ENCODE peak calls at places on chromosomes 6 and 20, in four cellular contexts. U is upper lobe of right lung, Y is cardiac muscle cell, Z is endothelial cell of umbilical vein. N is an unnamed sample.

GRCh38 chr6:33207569-33208088 is 671 bp upstream of the RING1 start:
- DNase-seq in U (peak), Y (peak), Z (peak), N (no peak)

GRCh38 chr20:24912397-24913075 is 36.5 kb upstream of the CST7 start:
- DNase-seq in U (no peak), Y (no peak), Z (no peak), N (no peak)

GRCh38 chr20:51594206-51594998 is 51.9 kb upstream of the NFATC2 start:
- DNase-seq in U (no peak), Y (no peak), Z (no peak), N (no peak)

GRCh38 chr20:51172558-51173428 is 149.9 kb upstream of the KCNG1 start:
- DNase-seq in U (no peak), Y (no peak), Z (no peak), N (no peak)

GRCh38 chr20:50442526-50442925 is 67.7 kb upstream of the PTPN1 start:
- DNase-seq in U (no peak), Y (no peak), Z (no peak), N (no peak)

GRCh38 chr20:16701296-16701695 is 28.5 kb upstream of the SNRPB2 start:
- DNase-seq in U (no peak), Y (peak), Z (peak), N (no peak)

GRCh38 chr20:10239954-10240353 is 21.3 kb downstream of the SNAP25 start:
- DNase-seq in U (peak), Y (peak), Z (peak), N (no peak)

GRCh38 chr6:118787746-118788419 is 106.1 kb upstream of the ASF1A start:
- DNase-seq in U (no peak), Y (no peak), Z (peak), N (no peak)

DNA sequence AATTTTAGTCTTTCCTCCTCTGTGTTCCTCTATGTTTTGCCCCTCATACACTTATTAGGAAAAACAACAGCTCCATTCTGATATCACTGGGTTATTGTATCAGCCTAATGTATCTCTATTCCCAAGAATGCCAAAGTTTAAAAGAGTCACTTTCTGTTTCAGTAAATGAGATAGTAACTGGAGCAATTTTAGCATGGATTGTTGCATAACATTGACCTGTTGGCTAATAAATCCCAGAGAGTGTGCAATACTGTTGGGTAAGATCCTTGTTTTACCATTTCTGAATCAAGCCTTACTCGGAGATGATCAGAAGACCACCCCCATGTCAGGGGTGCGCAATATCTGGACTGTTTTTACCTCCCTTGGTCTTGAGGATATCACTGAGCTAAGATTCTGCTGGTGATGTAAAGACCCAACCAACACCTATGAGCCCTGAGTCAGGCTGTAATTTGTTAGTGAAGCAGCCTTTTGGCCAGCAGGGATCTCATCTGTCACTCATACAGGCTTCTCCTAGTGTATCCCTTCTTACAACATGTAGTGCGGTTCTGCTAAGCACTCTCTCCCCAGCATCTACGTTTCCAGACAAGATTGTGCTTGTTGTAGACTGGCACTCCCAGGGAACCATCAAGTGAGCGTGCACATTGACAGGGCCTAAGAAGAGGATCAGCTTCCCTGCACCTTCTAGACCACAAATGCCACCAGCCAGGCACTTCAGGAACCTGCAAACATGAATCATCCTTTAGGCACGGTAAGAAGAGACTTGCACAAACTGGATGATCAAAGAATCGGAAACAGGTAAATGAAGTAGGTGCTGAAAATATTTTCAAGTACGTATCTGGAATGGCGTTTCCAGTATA is 11.5 kb upstream of the IPCEF1 start:
- DNase-seq in U (no peak), Y (no peak), Z (no peak), N (no peak)
- TF ChIP-seq CTCF in U (no peak), Y (no peak), Z (no peak), N (no peak)

DNA sequence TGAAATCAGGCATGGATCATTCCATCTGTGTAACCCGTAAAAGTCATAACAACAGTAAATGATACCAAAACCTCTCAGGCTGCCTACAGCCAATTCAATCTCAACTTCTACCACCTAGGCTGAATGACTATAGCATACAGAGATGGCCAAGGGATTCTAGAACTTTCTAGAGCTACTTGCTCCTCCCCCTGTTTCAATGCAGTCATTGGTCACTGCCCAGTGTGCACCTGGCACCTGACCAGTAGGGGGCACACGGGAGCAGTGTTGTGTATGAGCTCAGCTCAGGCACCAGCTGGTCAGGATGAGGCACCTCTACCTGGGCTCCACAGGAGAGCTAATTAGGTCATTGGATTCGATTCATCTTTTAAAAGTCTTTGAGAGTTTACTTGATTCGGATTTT is 86.2 kb downstream of the PLEKHG1 start:
- DNase-seq in U (peak), Y (no peak), Z (peak), N (no peak)
- TF ChIP-seq CTCF in U (peak), Y (peak), Z (peak), N (peak)

GRCh38 chr6:31530659-31531058 is 1.9 kb downstream of the MCCD1 start:
- DNase-seq in U (no peak), Y (no peak), Z (no peak), N (no peak)
- TF ChIP-seq CTCF in U (no peak), Y (no peak), Z (no peak), N (no peak)

GRCh38 chr6:43247115-43247999 is 4.1 kb downstream of the TTBK1 start:
- DNase-seq in U (peak), Y (peak), Z (peak), N (no peak)
- TF ChIP-seq CTCF in U (no peak), Y (no peak), Z (no peak), N (peak)

DNA sequence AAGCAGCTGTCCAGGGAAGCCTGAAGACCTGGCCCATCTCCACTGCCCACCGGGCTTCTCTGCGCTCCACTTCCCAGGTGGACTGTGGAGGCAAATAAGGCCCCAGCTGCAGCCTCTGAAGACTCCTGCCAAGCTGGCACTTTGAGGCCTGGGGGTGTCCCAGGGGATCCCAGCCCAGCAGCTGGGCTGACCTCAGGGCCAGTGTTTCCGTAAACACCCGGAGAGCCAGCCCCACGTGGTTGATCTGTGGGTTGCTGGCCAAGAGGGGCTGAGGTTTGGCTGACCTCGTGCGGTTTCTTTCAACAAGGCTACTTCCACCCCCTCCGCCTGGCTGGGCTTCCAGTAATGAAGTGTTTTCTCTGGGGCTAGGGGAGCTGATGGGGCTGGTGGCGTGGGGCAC is 12.4 kb upstream of the CCN5 start:
- DNase-seq in U (peak), Y (no peak), Z (peak), N (no peak)
- TF ChIP-seq CTCF in U (peak), Y (no peak), Z (no peak), N (no peak)

GRCh38 chr6:31495580-31495979 is 2.4 kb upstream of the MICB start:
- DNase-seq in U (no peak), Y (no peak), Z (peak), N (no peak)

GRCh38 chr6:31485063-31485462 is 12.9 kb upstream of the MICB start:
- DNase-seq in U (no peak), Y (no peak), Z (no peak), N (no peak)

GRCh38 chr6:31489046-31489445 is 8.9 kb upstream of the MICB start:
- DNase-seq in U (no peak), Y (no peak), Z (no peak), N (no peak)

GRCh38 chr6:31493875-31494694 is 3.9 kb upstream of the MICB start:
- DNase-seq in U (peak), Y (peak), Z (peak), N (no peak)

GRCh38 chr6:31490115-31490873 is 7.7 kb upstream of the MICB start:
- DNase-seq in U (peak), Y (no peak), Z (no peak), N (no peak)
- TF ChIP-seq CTCF in U (no peak), Y (no peak), Z (no peak), N (no peak)

GRCh38 chr20:40705413-40705812 is 16.4 kb upstream of the MAFB start:
- DNase-seq in U (no peak), Y (no peak), Z (no peak), N (no peak)

GRCh38 chr20:40703981-40704530 is 15.0 kb upstream of the MAFB start:
- DNase-seq in U (no peak), Y (no peak), Z (no peak), N (no peak)

GRCh38 chr20:40710608-40711007 is 21.6 kb upstream of the MAFB start:
- DNase-seq in U (no peak), Y (no peak), Z (no peak), N (no peak)

GRCh38 chr20:40704828-40705227 is 15.8 kb upstream of the MAFB start:
- DNase-seq in U (no peak), Y (no peak), Z (no peak), N (no peak)

GRCh38 chr20:40706977-40707582 is 18.0 kb upstream of the MAFB start:
- DNase-seq in U (no peak), Y (peak), Z (no peak), N (no peak)
- TF ChIP-seq CTCF in U (peak), Y (no peak), Z (no peak), N (peak)

DNA sequence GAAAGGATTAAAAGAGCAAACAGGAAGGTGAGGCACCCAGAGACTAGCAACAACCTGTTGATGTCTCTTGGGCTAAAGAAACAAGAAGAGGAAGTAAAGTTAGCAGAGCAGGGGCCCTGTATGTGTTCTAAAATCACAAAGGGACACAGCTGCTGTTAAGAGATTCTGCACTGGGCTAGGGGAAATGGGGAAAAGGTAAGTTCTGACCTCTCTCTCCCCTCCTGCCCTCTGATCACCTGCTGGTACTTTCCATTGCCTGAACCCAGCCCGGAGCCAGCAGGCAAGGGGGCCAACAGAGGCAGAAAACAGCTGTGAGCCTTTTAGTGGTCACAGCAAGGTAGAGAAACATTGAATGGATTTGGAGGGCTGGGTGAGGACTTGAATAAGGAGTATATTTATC is 13.5 kb upstream of the CNR1 start:
- DNase-seq in U (no peak), Y (no peak), Z (no peak), N (no peak)
- TF ChIP-seq CTCF in U (no peak), Y (no peak), Z (no peak), N (no peak)

GRCh38 chr20:40893610-40894242 is 134.9 kb upstream of the TOP1 start:
- DNase-seq in U (no peak), Y (no peak), Z (no peak), N (no peak)

GRCh38 chr20:40895182-40895581 is 133.4 kb upstream of the TOP1 start:
- DNase-seq in U (no peak), Y (no peak), Z (no peak), N (no peak)

GRCh38 chr20:40897177-40897700 is 131.4 kb upstream of the TOP1 start:
- DNase-seq in U (no peak), Y (no peak), Z (no peak), N (no peak)

GRCh38 chr20:40890635-40891034 is 138.0 kb upstream of the TOP1 start:
- DNase-seq in U (no peak), Y (no peak), Z (no peak), N (no peak)

GRCh38 chr20:40892642-40893041 is 136.0 kb upstream of the TOP1 start:
- DNase-seq in U (no peak), Y (no peak), Z (no peak), N (no peak)
- TF ChIP-seq CTCF in U (no peak), Y (no peak), Z (no peak), N (no peak)

DNA sequence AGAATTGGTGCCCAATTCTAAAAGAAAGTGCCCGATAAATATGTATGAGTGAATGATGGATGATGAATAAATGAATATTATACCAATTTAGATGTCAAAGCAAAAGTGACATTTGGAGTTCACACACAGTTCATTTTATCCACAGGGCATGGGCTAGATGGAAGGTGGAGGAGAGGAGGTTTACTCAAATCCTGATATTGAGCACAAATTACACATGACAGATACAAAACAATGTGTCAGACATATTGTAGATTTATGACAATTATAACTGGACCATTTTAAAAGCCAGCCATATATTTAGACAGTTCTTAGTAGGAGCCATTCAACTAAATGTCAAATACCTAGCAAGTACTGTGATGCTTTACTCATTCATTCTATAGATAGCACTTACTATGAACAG is 23.4 kb upstream of the PHACTR1 start:
- DNase-seq in U (no peak), Y (no peak), Z (no peak), N (no peak)
- TF ChIP-seq CTCF in U (no peak), Y (no peak), Z (no peak), N (no peak)

N was measured in chondrocyte.